ENCODE peak calls at places on chromosomes 5 and 9, in five cellular contexts. S is AG04450, E is mesenchymal stem cell, I is endothelial cell of umbilical vein, B is PC-3. T is an unnamed sample. For H3K27me3 and H3K9me3, the result is how much of the 10 kb centered on the place peaks cover.

GRCh38 chr5:176608937-176609723 is 826 bp downstream of the GPRIN1 start:
- DNase-seq in S (no peak), E (no peak), I (no peak), B (no peak), T (peak)

GRCh38 chr9:706606-707451 is 134.7 kb upstream of the DMRT1 start:
- DNase-seq in S (no peak), E (peak), I (peak), B (peak), T (peak)

GRCh38 chr9:127092041-127092608 is 30.3 kb downstream of the ANGPTL2 start:
- DNase-seq in S (no peak), E (no peak), I (no peak), B (no peak), T (no peak)

GRCh38 chr9:136690841-136691261 is 3.6 kb upstream of the AGPAT2 start:
- DNase-seq in S (no peak), E (no peak), I (no peak), B (no peak), T (no peak)

GRCh38 chr9:105251733-105252404 is 7.4 kb downstream of the SLC44A1 start:
- DNase-seq in S (no peak), E (no peak), I (no peak), B (no peak), T (no peak)

GRCh38 chr5:138336952-138337684 is 948 bp upstream of the FAM53C start:
- DNase-seq in S (peak), E (peak), I (no peak), B (no peak), T (peak)

GRCh38 chr9:71721786-71722295 is 46.5 kb downstream of the CEMIP2 start:
- DNase-seq in S (no peak), E (peak), I (no peak), B (no peak), T (no peak)

GRCh38 chr9:105670315-105670714 is 8.1 kb downstream of the TAL2 start:
- DNase-seq in S (no peak), E (no peak), I (no peak), B (no peak), T (no peak)

GRCh38 chr5:120684749-120685415 is 220.8 kb downstream of the PRR16 start:
- DNase-seq in S (no peak), E (no peak), I (no peak), B (no peak), T (no peak)

GRCh38 chr5:144198386-144198785 is 27.7 kb downstream of the KCTD16 start:
- DNase-seq in S (no peak), E (peak), I (peak), B (peak), T (no peak)

GRCh38 chr5:32836176-32836575 is 125.1 kb downstream of the NPR3 start:
- DNase-seq in S (no peak), E (no peak), I (no peak), B (no peak), T (no peak)

GRCh38 chr9:74803366-74804017 is 84.2 kb downstream of the TRPM6 start:
- DNase-seq in S (no peak), E (no peak), I (no peak), B (peak), T (no peak)

GRCh38 chr9:95592931-95593330 is 76.2 kb upstream of the PTCH1 start:
- DNase-seq in S (no peak), E (no peak), I (no peak), B (no peak), T (no peak)

GRCh38 chr5:167639213-167639612 is 652.2 kb upstream of the WWC1 start:
- DNase-seq in S (no peak), E (peak), I (no peak), B (peak), T (no peak)

GRCh38 chr5:149641000-149641576 is 59.8 kb downstream of the ARHGEF37 start:
- DNase-seq in S (no peak), E (peak), I (no peak), B (no peak), T (no peak)

GRCh38 chr9:109779711-109780452 is at the start of gene PALM2AKAP2:
- DNase-seq in S (no peak), E (peak), I (no peak), B (peak), T (peak)

GRCh38 chr9:38677660-38678303 is 42.2 kb downstream of the FAM240B start:
- DNase-seq in S (no peak), E (no peak), I (no peak), B (no peak), T (no peak)

GRCh38 chr9:137690939-137691647 is 72.3 kb downstream of the EHMT1 start:
- DNase-seq in S (no peak), E (no peak), I (no peak), B (no peak), T (no peak)

GRCh38 chr5:73496984-73497457 is 1.2 kb upstream of the BTF3 start:
- DNase-seq in S (peak), E (peak), I (peak), B (peak), T (no peak)

GRCh38 chr5:61796773-61797172 is 464.7 kb downstream of the ZSWIM6 start:
- DNase-seq in S (no peak), E (no peak), I (no peak), B (peak), T (no peak)

DNA sequence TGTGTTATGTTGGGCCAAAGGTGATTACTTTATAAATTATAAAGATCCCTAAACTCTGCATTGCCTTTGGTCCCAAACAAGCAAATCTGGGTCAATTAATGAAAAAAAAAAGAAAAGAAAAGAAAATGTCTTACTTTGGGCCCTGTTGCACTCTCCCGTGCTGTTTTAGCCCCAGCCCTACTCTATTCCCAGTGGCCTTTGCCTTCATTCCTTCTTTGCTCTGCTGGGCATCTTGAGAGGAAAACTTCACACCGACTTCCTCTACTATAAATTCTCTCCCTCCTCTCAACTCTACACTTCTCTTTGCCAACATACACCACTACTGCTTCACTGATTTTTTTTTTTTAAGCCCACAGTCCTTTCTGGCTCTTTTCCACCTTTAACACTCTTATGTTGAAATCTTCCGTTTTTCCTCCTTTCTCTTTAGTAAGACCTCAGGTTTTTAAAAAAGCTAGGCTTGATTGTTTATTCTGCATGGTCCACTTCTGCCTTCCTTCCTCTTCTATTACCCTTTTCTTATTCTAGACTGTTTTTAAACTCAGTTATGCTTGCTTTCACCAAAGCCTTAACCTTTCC is 4.5 kb upstream of the MSMP start:
- DNase-seq in S (no peak), E (no peak), I (peak), B (no peak), T (no peak)
- H3K4me3 ChIP-seq in S (no peak), E (no peak), I (no peak), B (no peak), T (no peak)

GRCh38 chr9:133585481-133586367 is 23.5 kb downstream of the FAM163B start:
- DNase-seq in S (no peak), E (peak), I (no peak), B (no peak), T (no peak)

GRCh38 chr9:133583586-133583985 is 25.6 kb downstream of the FAM163B start:
- DNase-seq in S (no peak), E (no peak), I (no peak), B (no peak), T (no peak)

GRCh38 chr9:133583111-133583510 is 26.1 kb downstream of the FAM163B start:
- DNase-seq in S (no peak), E (no peak), I (no peak), B (no peak), T (no peak)

GRCh38 chr9:133584559-133585476 is 24.4 kb downstream of the FAM163B start:
- DNase-seq in S (no peak), E (peak), I (no peak), B (no peak), T (peak)

GRCh38 chr9:133584167-133584558 is 25.0 kb downstream of the FAM163B start:
- DNase-seq in S (no peak), E (no peak), I (no peak), B (no peak), T (no peak)
- H3K27me3 ChIP-seq in S (half or more), E (half or more), I (under half), B (under half), T (under half)

DNA sequence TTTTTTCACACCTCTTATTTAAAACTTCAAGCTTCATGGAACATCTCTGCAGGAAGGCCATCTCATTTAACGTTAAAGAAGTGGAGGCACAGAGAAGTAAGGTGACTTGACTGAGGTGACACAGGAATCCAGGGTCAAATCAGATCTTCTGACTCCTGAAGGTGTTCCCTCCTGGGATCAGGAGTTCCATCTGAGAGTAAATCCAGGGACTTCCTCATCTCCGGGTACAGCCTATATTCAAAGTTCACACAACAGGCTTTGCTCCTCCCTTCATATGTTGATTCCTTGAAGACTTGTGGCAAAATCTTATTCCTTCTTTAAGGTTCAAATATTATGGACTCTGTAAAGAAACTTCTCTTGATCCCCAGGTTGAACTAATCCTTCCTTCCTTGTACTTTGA is 313.1 kb upstream of the CLINT1 start:
- DNase-seq in S (no peak), E (no peak), I (no peak), B (no peak), T (no peak)
- H3K9me3 ChIP-seq in S (under half), E (under half), I (under half), B (under half), T (under half)

DNA sequence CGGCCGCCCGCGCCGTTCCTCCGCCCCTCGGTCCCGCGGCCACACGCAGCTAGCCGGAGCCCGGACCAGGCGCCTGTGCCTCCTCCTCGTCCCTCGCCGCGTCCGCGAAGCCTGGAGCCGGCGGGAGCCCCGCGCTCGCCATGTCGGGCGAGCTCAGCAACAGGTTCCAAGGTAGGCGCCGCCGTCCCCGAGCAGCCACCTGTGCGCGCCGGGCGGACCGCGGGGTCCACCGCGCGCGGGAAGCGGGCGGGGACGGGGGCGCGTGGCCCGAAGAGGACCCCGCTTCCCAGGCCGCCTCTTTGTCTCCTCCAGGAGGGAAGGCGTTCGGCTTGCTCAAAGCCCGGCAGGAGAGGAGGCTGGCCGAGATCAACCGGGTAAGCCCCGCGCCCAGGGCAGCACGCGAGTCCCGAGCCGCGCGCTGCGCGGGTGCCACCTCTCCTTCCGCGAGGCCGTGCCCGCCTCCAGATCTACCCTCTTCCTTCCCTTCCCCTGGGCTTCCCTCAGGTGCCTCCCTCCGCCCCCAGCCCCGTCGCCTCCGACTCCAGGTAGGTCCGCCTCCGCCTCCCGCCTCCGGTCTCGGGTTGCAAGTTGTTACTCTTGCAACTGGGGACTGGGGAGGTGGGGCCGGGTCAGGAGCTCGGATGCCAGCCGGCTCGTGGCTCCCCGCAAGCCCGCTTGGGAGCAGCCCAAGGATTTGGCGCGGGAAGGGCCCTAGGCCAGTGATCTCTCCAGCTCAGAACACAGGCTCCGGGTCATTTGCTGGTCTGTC is at the start of gene AIF1L:
- DNase-seq in S (no peak), E (no peak), I (peak), B (peak), T (peak)
- H3K4me3 ChIP-seq in S (peak), E (peak), I (peak), B (peak), T (peak)

GRCh38 chr5:135642179-135642505 is 63.4 kb upstream of the CXCL14 start:
- DNase-seq in S (no peak), E (no peak), I (no peak), B (no peak), T (no peak)
- H3K27me3 ChIP-seq in S (under half), E (under half), I (under half), B (under half), T (under half)